ENCODE peak calls at places on chromosomes 5 and 9, in four cellular contexts. W is IMR-90, H is H9, S is H1. G is an unnamed sample.

GRCh38 chr5:169914766-169915165 is 65.5 kb downstream of the INSYN2B start:
- DNase-seq in H (peak), W (peak), S (no peak), G (peak)

GRCh38 chr9:128124873-128125574 is 2.5 kb downstream of the PTGES2 start:
- DNase-seq in H (peak), W (peak), S (peak), G (peak)

GRCh38 chr5:65190328-65191053 is 291.2 kb downstream of the ADAMTS6 start:
- DNase-seq in W (peak), S (no peak), H (no peak), G (no peak)

GRCh38 chr9:78598120-78598519 is 301.2 kb downstream of the PSAT1 start:
- DNase-seq in S (no peak), H (no peak), W (no peak), G (no peak)

GRCh38 chr9:135225619-135226228 is 138.3 kb downstream of the OLFM1 start:
- DNase-seq in S (no peak), W (no peak), H (no peak), G (no peak)

GRCh38 chr5:1017691-1018455 is 9.3 kb downstream of the NKD2 start:
- DNase-seq in H (no peak), S (no peak), W (no peak), G (no peak)

GRCh38 chr9:136784249-136784996 is 6.7 kb upstream of the TMEM141 start:
- DNase-seq in H (no peak), W (no peak), S (no peak), G (no peak)

GRCh38 chr9:27954858-27955257 is 381.6 kb upstream of the C9orf72 start:
- DNase-seq in S (no peak), W (no peak), H (no peak), G (no peak)

GRCh38 chr5:96079962-96080361 is 118.3 kb upstream of the ELL2 start:
- DNase-seq in H (no peak), S (no peak), W (no peak), G (no peak)

GRCh38 chr9:133712221-133713100 is 25.7 kb downstream of the SARDH start:
- DNase-seq in S (no peak), W (no peak), H (no peak), G (no peak)

GRCh38 chr9:17075758-17076485 is 58.9 kb upstream of the CNTLN start:
- DNase-seq in H (no peak), S (no peak), W (no peak), G (peak)

GRCh38 chr9:17075146-17075757 is 59.6 kb upstream of the CNTLN start:
- DNase-seq in S (no peak), W (no peak), H (no peak), G (no peak)
- H3K56ac ChIP-seq in S (no peak), W (no peak), H (no peak), G (no peak)

GRCh38 chr5:76485511-76485910 is 82.4 kb downstream of the IQGAP2 start:
- DNase-seq in S (no peak), H (no peak), W (no peak), G (no peak)

GRCh38 chr5:76489877-76490688 is 87.0 kb downstream of the IQGAP2 start:
- DNase-seq in S (no peak), H (no peak), W (no peak), G (peak)

GRCh38 chr5:76490970-76491369 is 87.9 kb downstream of the IQGAP2 start:
- DNase-seq in W (no peak), H (no peak), S (no peak), G (no peak)

GRCh38 chr5:76488969-76489368 is 85.9 kb downstream of the IQGAP2 start:
- DNase-seq in W (no peak), S (no peak), H (no peak), G (no peak)

DNA sequence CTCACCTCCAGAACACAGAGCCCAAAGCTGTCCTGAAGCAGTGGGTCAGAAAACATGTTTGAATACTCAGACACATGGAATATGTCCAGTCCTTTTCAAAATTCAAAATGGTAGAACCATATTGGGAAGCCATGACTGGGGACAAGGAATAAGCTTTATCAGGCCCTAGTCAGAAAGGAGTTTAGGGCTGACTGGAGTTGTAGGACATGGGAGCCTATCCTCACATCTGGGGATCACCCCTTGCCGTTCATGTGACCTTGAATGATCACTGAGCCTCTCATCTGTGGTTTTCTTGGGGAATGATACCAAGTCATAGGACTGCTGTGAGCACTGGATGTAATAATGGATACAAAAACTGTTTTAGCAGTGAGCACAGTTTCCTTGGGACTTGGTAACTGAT is 84.7 kb downstream of the IQGAP2 start:
- DNase-seq in W (no peak), H (no peak), S (no peak), G (no peak)
- H3K56ac ChIP-seq in W (no peak), H (no peak), S (no peak), G (no peak)

GRCh38 chr5:168568738-168569137 is 10.4 kb downstream of the PANK3 start:
- DNase-seq in W (no peak), H (no peak), S (no peak), G (no peak)
- H3K56ac ChIP-seq in W (no peak), H (no peak), S (no peak), G (no peak)

DNA sequence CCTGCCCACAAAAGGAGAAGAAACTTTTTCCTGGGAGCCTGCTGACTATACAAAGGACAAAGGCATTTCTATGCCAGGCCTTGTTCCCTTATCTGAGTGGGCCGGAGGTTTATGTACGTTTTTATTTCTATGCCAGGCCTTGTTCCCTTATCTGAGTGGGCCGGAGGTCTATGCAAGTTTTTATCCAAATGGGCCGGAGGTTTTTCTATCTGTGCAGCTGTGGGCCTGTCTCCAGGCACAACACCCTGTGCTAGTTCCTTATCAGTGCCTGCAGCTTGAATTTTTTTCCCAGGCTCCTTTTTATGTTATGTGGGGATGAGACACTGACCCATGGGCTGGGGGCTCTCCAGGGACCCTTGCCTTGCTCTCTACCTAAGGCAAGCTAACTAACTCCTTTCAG is 5.5 kb downstream of the SLC25A2 start:
- DNase-seq in W (no peak), H (no peak), S (no peak), G (no peak)
- H3K56ac ChIP-seq in W (no peak), H (no peak), S (no peak), G (no peak)

GRCh38 chr5:8520922-8521321 is 652.0 kb downstream of the MTRR start:
- DNase-seq in H (no peak), S (no peak), W (no peak), G (no peak)

GRCh38 chr5:8517461-8517860 is 648.5 kb downstream of the MTRR start:
- DNase-seq in S (no peak), H (no peak), W (peak), G (peak)

DNA sequence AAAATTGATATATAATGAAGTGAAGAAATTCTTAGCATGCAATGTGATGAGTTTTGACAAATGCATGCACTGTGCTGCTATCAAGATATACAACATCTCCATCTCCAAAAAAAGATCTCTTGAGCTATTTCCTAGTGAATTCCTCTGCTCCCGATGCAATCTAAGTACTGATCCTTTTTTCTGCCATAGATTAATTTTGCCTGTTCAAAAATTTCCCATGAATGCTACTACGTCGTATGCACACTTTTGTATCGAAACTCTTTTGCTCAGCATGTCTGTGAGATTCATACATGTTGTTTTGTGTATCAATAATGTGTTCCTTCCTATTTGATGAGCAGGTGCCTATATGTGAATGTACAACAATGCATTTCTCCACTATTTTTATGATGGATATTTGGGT is 647.4 kb downstream of the MTRR start:
- DNase-seq in H (no peak), W (no peak), S (no peak), G (no peak)
- H3K56ac ChIP-seq in H (no peak), W (no peak), S (no peak), G (no peak)

GRCh38 chr9:18692240-18692639 is 218.3 kb downstream of the ADAMTSL1 start:
- DNase-seq in W (no peak), H (no peak), S (no peak), G (no peak)

GRCh38 chr9:18692962-18693361 is 219.0 kb downstream of the ADAMTSL1 start:
- DNase-seq in H (no peak), S (no peak), W (no peak), G (no peak)

GRCh38 chr9:18699749-18700148 is 225.8 kb downstream of the ADAMTSL1 start:
- DNase-seq in W (no peak), H (no peak), S (no peak), G (no peak)

GRCh38 chr9:18689881-18690280 is 215.9 kb downstream of the ADAMTSL1 start:
- DNase-seq in H (no peak), S (no peak), W (peak), G (no peak)

GRCh38 chr9:18694959-18695668 is 221.2 kb downstream of the ADAMTSL1 start:
- DNase-seq in S (no peak), W (no peak), H (no peak), G (no peak)
- H3K56ac ChIP-seq in S (no peak), W (no peak), H (no peak), G (no peak)

G was measured in mesendoderm.